ENCODE peak calls at places on chromosomes 3 and 15, in ten cellular contexts. One of them, this sample, is unnamed. For H3K36me3, the result is how much of the 10 kb centered on the place peaks cover.

GRCh38 chr3:145307272-145307671 is 853.7 kb downstream of the PLOD2 start:
- DNase-seq in WERI-Rb-1: no peak
- DNase-seq in neuronal stem cell: no peak
- DNase-seq in SK-N-MC: no peak
- DNase-seq in tibial artery: no peak
- DNase-seq in Panc1: no peak
- DNase-seq in left lung: no peak
- DNase-seq in ovary: no peak
- DNase-seq in SJCRH30: no peak
- DNase-seq in cardiac muscle cell: no peak
- DNase-seq in this sample: no peak

GRCh38 chr15:90062023-90062728 is 40.1 kb downstream of the IDH2 start:
- DNase-seq in WERI-Rb-1: no peak
- DNase-seq in cardiac muscle cell: peak
- DNase-seq in SK-N-MC: no peak
- DNase-seq in ovary: peak
- DNase-seq in SJCRH30: no peak
- DNase-seq in Panc1: no peak
- DNase-seq in tibial artery: no peak
- DNase-seq in left lung: no peak
- DNase-seq in neuronal stem cell: peak
- DNase-seq in this sample: peak

GRCh38 chr3:46935168-46935858 is 41.2 kb downstream of the CCDC12 start:
- DNase-seq in cardiac muscle cell: peak
- DNase-seq in tibial artery: peak
- DNase-seq in neuronal stem cell: peak
- DNase-seq in Panc1: peak
- DNase-seq in left lung: no peak
- DNase-seq in ovary: peak
- DNase-seq in WERI-Rb-1: peak
- DNase-seq in SJCRH30: peak
- DNase-seq in SK-N-MC: no peak
- DNase-seq in this sample: peak

GRCh38 chr3:127953636-127954035 is 38.6 kb downstream of the KBTBD12 start:
- DNase-seq in Panc1: no peak
- DNase-seq in neuronal stem cell: no peak
- DNase-seq in tibial artery: no peak
- DNase-seq in SK-N-MC: no peak
- DNase-seq in ovary: no peak
- DNase-seq in cardiac muscle cell: no peak
- DNase-seq in left lung: no peak
- DNase-seq in WERI-Rb-1: no peak
- DNase-seq in SJCRH30: no peak
- DNase-seq in this sample: no peak

GRCh38 chr15:88852476-88852875 is 42.9 kb downstream of the HAPLN3 start:
- DNase-seq in ovary: no peak
- DNase-seq in left lung: no peak
- DNase-seq in WERI-Rb-1: no peak
- DNase-seq in neuronal stem cell: no peak
- DNase-seq in SJCRH30: no peak
- DNase-seq in Panc1: no peak
- DNase-seq in tibial artery: no peak
- DNase-seq in SK-N-MC: no peak
- DNase-seq in cardiac muscle cell: no peak
- DNase-seq in this sample: no peak

GRCh38 chr3:57951106-57951882 is 56.9 kb upstream of the FLNB start:
- DNase-seq in SJCRH30: peak
- DNase-seq in ovary: peak
- DNase-seq in tibial artery: peak
- DNase-seq in neuronal stem cell: no peak
- DNase-seq in WERI-Rb-1: no peak
- DNase-seq in left lung: peak
- DNase-seq in cardiac muscle cell: peak
- DNase-seq in Panc1: no peak
- DNase-seq in SK-N-MC: no peak
- DNase-seq in this sample: peak

GRCh38 chr3:119580148-119580760 is 962 bp downstream of the ADPRH start:
- DNase-seq in neuronal stem cell: no peak
- DNase-seq in SJCRH30: no peak
- DNase-seq in cardiac muscle cell: peak
- DNase-seq in ovary: peak
- DNase-seq in Panc1: no peak
- DNase-seq in tibial artery: peak
- DNase-seq in left lung: no peak
- DNase-seq in WERI-Rb-1: no peak
- DNase-seq in SK-N-MC: no peak
- DNase-seq in this sample: peak

GRCh38 chr3:129633751-129634481 is 27.4 kb upstream of the PLXND1 start:
- DNase-seq in ovary: no peak
- DNase-seq in SJCRH30: no peak
- DNase-seq in WERI-Rb-1: peak
- DNase-seq in Panc1: no peak
- DNase-seq in SK-N-MC: no peak
- DNase-seq in left lung: peak
- DNase-seq in neuronal stem cell: no peak
- DNase-seq in tibial artery: no peak
- DNase-seq in cardiac muscle cell: no peak
- DNase-seq in this sample: no peak

GRCh38 chr3:59306436-59306835 is 256.6 kb upstream of the CFAP20DC start:
- DNase-seq in WERI-Rb-1: no peak
- DNase-seq in cardiac muscle cell: no peak
- DNase-seq in SK-N-MC: no peak
- DNase-seq in tibial artery: no peak
- DNase-seq in left lung: no peak
- DNase-seq in SJCRH30: no peak
- DNase-seq in neuronal stem cell: no peak
- DNase-seq in ovary: no peak
- DNase-seq in Panc1: no peak
- DNase-seq in this sample: no peak

GRCh38 chr15:81929557-81929956 is 116.3 kb downstream of the MEX3B start:
- DNase-seq in cardiac muscle cell: no peak
- DNase-seq in SK-N-MC: no peak
- DNase-seq in Panc1: no peak
- DNase-seq in left lung: no peak
- DNase-seq in neuronal stem cell: no peak
- DNase-seq in SJCRH30: no peak
- DNase-seq in tibial artery: no peak
- DNase-seq in ovary: no peak
- DNase-seq in WERI-Rb-1: no peak
- DNase-seq in this sample: no peak

GRCh38 chr3:17759901-17760300 is 17.5 kb upstream of the TBC1D5 start:
- DNase-seq in SK-N-MC: no peak
- DNase-seq in SJCRH30: no peak
- DNase-seq in WERI-Rb-1: no peak
- DNase-seq in cardiac muscle cell: no peak
- DNase-seq in Panc1: no peak
- DNase-seq in neuronal stem cell: no peak
- DNase-seq in ovary: no peak
- DNase-seq in tibial artery: no peak
- DNase-seq in left lung: no peak
- DNase-seq in this sample: no peak

GRCh38 chr3:177194319-177194718 is 3.0 kb downstream of the TBL1XR1 start:
- DNase-seq in SJCRH30: no peak
- DNase-seq in Panc1: no peak
- DNase-seq in ovary: no peak
- DNase-seq in SK-N-MC: no peak
- DNase-seq in tibial artery: no peak
- DNase-seq in left lung: no peak
- DNase-seq in neuronal stem cell: no peak
- DNase-seq in WERI-Rb-1: no peak
- DNase-seq in cardiac muscle cell: no peak
- DNase-seq in this sample: no peak

GRCh38 chr3:177190701-177191100 is 6.6 kb downstream of the TBL1XR1 start:
- DNase-seq in ovary: no peak
- DNase-seq in Panc1: no peak
- DNase-seq in SJCRH30: no peak
- DNase-seq in tibial artery: no peak
- DNase-seq in cardiac muscle cell: no peak
- DNase-seq in SK-N-MC: no peak
- DNase-seq in left lung: no peak
- DNase-seq in WERI-Rb-1: no peak
- DNase-seq in neuronal stem cell: no peak
- DNase-seq in this sample: no peak

GRCh38 chr3:177193706-177194268 is 3.5 kb downstream of the TBL1XR1 start:
- DNase-seq in SJCRH30: no peak
- DNase-seq in cardiac muscle cell: no peak
- DNase-seq in WERI-Rb-1: no peak
- DNase-seq in left lung: no peak
- DNase-seq in tibial artery: no peak
- DNase-seq in SK-N-MC: no peak
- DNase-seq in neuronal stem cell: no peak
- DNase-seq in Panc1: no peak
- DNase-seq in ovary: no peak
- DNase-seq in this sample: no peak

GRCh38 chr3:177195242-177195940 is 1.9 kb downstream of the TBL1XR1 start:
- DNase-seq in SK-N-MC: no peak
- DNase-seq in cardiac muscle cell: peak
- DNase-seq in left lung: no peak
- DNase-seq in Panc1: no peak
- DNase-seq in SJCRH30: peak
- DNase-seq in WERI-Rb-1: no peak
- DNase-seq in tibial artery: no peak
- DNase-seq in ovary: no peak
- DNase-seq in neuronal stem cell: no peak
- DNase-seq in this sample: no peak

DNA sequence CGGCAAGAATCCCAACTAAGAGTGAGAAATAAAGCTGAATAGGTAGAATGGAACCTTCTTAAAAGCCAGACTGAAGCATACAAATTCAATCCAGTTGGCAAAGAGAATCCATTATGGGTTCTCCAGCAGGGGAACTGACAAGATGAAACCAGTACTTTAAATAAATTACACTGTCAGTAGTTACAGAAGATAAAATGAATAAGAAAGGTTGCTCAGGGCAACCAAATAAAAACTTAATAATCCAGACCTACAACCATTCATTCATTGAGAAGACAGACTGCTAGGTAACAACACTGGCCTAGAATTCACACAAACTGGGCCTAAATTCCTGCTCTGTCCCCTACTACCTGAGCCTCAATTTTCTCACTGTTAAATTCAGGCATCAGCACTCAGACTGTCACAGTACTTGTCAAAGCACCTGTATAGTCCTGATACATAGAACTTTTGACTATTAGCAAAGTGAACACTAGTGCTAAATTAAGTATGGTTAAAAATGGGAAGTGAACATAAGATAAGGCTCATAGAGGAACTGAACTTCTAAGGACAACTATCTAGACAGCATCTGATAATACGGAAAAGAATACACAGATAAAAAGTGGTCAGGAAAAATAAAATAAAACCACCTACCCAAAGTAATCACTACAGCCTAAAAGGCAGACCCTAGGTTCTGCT is 6.0 kb downstream of the TBL1XR1 start:
- DNase-seq in cardiac muscle cell: no peak
- DNase-seq in left lung: no peak
- DNase-seq in Panc1: no peak
- DNase-seq in ovary: no peak
- DNase-seq in SK-N-MC: no peak
- DNase-seq in neuronal stem cell: no peak
- DNase-seq in SJCRH30: no peak
- DNase-seq in tibial artery: no peak
- DNase-seq in WERI-Rb-1: no peak
- DNase-seq in this sample: no peak
- H3K36me3 ChIP-seq in cardiac muscle cell: under half
- H3K36me3 ChIP-seq in left lung: under half
- H3K36me3 ChIP-seq in Panc1: under half
- H3K36me3 ChIP-seq in ovary: under half
- H3K36me3 ChIP-seq in SK-N-MC: under half
- H3K36me3 ChIP-seq in neuronal stem cell: under half
- H3K36me3 ChIP-seq in SJCRH30: under half
- H3K36me3 ChIP-seq in tibial artery: under half
- H3K36me3 ChIP-seq in WERI-Rb-1: under half
- H3K36me3 ChIP-seq in this sample: under half

DNA sequence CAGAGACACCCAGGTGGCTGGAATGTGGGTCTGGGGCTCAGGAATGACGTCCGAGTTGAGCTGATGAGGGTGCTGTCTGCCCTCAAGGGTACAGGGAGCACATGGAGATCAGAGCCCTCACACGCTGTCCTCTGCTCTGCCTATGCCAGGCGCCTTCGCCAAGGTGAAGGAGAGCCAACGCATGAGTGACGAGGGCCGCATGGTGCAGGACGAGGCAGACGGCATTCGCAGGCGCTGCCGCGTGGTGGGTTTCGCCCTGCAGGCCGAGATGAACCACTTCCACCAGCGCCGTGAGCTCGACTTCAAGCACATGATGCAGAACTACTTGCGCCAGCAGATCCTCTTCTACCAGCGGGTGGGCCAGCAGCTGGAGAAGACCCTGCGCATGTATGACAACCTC is 9.1 kb downstream of the SNX33 start:
- DNase-seq in WERI-Rb-1: no peak
- DNase-seq in SJCRH30: no peak
- DNase-seq in tibial artery: no peak
- DNase-seq in SK-N-MC: no peak
- DNase-seq in cardiac muscle cell: no peak
- DNase-seq in neuronal stem cell: no peak
- DNase-seq in Panc1: no peak
- DNase-seq in left lung: no peak
- DNase-seq in ovary: no peak
- DNase-seq in this sample: no peak
- H3K27ac ChIP-seq in WERI-Rb-1: no peak
- H3K27ac ChIP-seq in SJCRH30: no peak
- H3K27ac ChIP-seq in tibial artery: peak
- H3K27ac ChIP-seq in SK-N-MC: no peak
- H3K27ac ChIP-seq in cardiac muscle cell: no peak
- H3K27ac ChIP-seq in neuronal stem cell: no peak
- H3K27ac ChIP-seq in Panc1: no peak
- H3K27ac ChIP-seq in left lung: no peak
- H3K27ac ChIP-seq in ovary: no peak
- H3K27ac ChIP-seq in this sample: no peak

DNA sequence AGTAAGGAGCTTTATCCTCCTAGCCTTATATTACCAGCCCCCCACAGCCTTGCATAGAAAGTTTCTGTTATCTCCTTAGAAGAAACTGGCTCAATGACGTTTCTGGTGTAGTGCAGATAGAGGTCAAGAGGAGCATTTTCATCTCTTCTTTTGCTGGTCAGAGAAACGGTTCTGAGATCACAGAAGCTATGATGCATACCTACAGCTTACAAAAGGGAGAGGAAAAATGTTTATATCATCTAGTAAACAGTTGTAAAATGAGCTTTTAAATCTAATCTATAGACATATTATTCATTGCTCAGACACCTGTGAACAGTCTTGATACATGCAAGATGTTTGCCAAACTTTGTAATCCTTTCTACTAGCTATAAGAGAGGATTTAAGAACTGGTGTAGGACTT is 68.0 kb downstream of the GMPS start:
- DNase-seq in Panc1: no peak
- DNase-seq in SJCRH30: no peak
- DNase-seq in ovary: no peak
- DNase-seq in tibial artery: no peak
- DNase-seq in cardiac muscle cell: no peak
- DNase-seq in left lung: no peak
- DNase-seq in WERI-Rb-1: no peak
- DNase-seq in neuronal stem cell: no peak
- DNase-seq in SK-N-MC: no peak
- DNase-seq in this sample: no peak
- H3K36me3 ChIP-seq in Panc1: under half
- H3K36me3 ChIP-seq in SJCRH30: under half
- H3K36me3 ChIP-seq in ovary: under half
- H3K36me3 ChIP-seq in tibial artery: under half
- H3K36me3 ChIP-seq in cardiac muscle cell: under half
- H3K36me3 ChIP-seq in left lung: under half
- H3K36me3 ChIP-seq in WERI-Rb-1: half or more
- H3K36me3 ChIP-seq in neuronal stem cell: under half
- H3K36me3 ChIP-seq in SK-N-MC: half or more
- H3K36me3 ChIP-seq in this sample: under half

GRCh38 chr3:13537926-13538325 is 11.0 kb upstream of the FBLN2 start:
- DNase-seq in WERI-Rb-1: no peak
- DNase-seq in SK-N-MC: no peak
- DNase-seq in ovary: no peak
- DNase-seq in neuronal stem cell: no peak
- DNase-seq in left lung: no peak
- DNase-seq in tibial artery: peak
- DNase-seq in SJCRH30: no peak
- DNase-seq in Panc1: peak
- DNase-seq in cardiac muscle cell: no peak
- DNase-seq in this sample: peak
- H3K27ac ChIP-seq in WERI-Rb-1: no peak
- H3K27ac ChIP-seq in SK-N-MC: no peak
- H3K27ac ChIP-seq in ovary: no peak
- H3K27ac ChIP-seq in neuronal stem cell: no peak
- H3K27ac ChIP-seq in left lung: no peak
- H3K27ac ChIP-seq in tibial artery: peak
- H3K27ac ChIP-seq in SJCRH30: no peak
- H3K27ac ChIP-seq in Panc1: no peak
- H3K27ac ChIP-seq in cardiac muscle cell: no peak
- H3K27ac ChIP-seq in this sample: peak

This sample was measured in brain microvascular endothelial cell.